ENCODE peak calls at places on chromosomes 13 and 19, in six cellular contexts. Y is transverse colon, N is heart left ventricle, P is right lobe of liver, M is lower leg skin, C is upper lobe of left lung. W is an unnamed sample.

GRCh38 chr19:2477732-2478191 is 1.8 kb downstream of the GADD45B start:
- DNase-seq in Y (peak; percentile 54), N (peak; percentile 56), P (no peak), M (no peak), C (peak; percentile 82), W (no peak)

GRCh38 chr19:4991996-4992698 is 23.2 kb downstream of the KDM4B start:
- DNase-seq in Y (no peak), N (no peak), P (no peak), M (no peak), C (no peak), W (no peak)

GRCh38 chr19:10998045-10998533 is 37.3 kb downstream of the SMARCA4 start:
- DNase-seq in Y (peak; percentile 48), N (no peak), P (peak; percentile 91), M (no peak), C (no peak), W (no peak)

GRCh38 chr19:42207767-42208259 is 9.7 kb downstream of the DEDD2 start:
- DNase-seq in Y (no peak), N (no peak), P (no peak), M (no peak), C (no peak), W (peak; percentile 46)

GRCh38 chr13:51818771-51819511 is 15.0 kb upstream of the DHRS12 start:
- DNase-seq in Y (no peak), N (no peak), P (no peak), M (no peak), C (no peak), W (no peak)

GRCh38 chr13:33089311-33089710 is 73.1 kb downstream of the KL start:
- DNase-seq in Y (no peak), N (no peak), P (no peak), M (no peak), C (no peak), W (no peak)

GRCh38 chr13:30739646-30740642 is 4.6 kb downstream of the ALOX5AP start:
- DNase-seq in Y (no peak), N (no peak), P (no peak), M (no peak), C (no peak), W (no peak)

GRCh38 chr13:25886438-25887214 is 165.2 kb downstream of the SHISA2 start:
- DNase-seq in Y (no peak), N (no peak), P (no peak), M (no peak), C (no peak), W (no peak)

GRCh38 chr13:32415019-32415418 is 12.9 kb downstream of the N4BP2L1 start:
- DNase-seq in Y (peak; percentile 25), N (no peak), P (peak; percentile 67), M (no peak), C (no peak), W (no peak)

GRCh38 chr13:106475852-106476251 is 59.6 kb downstream of the EFNB2 start:
- DNase-seq in Y (no peak), N (no peak), P (no peak), M (no peak), C (no peak), W (no peak)

GRCh38 chr19:46600393-46601317 is 475 bp upstream of the CALM3 start:
- DNase-seq in Y (peak; percentile 98), N (peak; percentile 98), P (peak; percentile 98), M (peak; percentile 97), C (peak; percentile 99), W (peak; percentile 98)

GRCh38 chr19:3006075-3006767 is 22.9 kb downstream of the TLE2 start:
- DNase-seq in Y (peak; percentile 35), N (no peak), P (no peak), M (no peak), C (no peak), W (no peak)

GRCh38 chr13:77832339-77833100 is 86.1 kb downstream of the EDNRB start:
- DNase-seq in Y (no peak), N (no peak), P (no peak), M (no peak), C (no peak), W (no peak)

GRCh38 chr19:6999938-7000732 is 21.1 kb downstream of the MBD3L2B start:
- DNase-seq in Y (no peak), N (no peak), P (no peak), M (no peak), C (no peak), W (no peak)
- TF ChIP-seq CTCF in Y (no peak), N (no peak), P (no peak), M (no peak), C (no peak), W (no peak)

GRCh38 chr19:17607936-17608335 is 52.5 kb downstream of the COLGALT1 start:
- DNase-seq in Y (no peak), N (no peak), P (no peak), M (no peak), C (no peak), W (no peak)

GRCh38 chr19:17605117-17605516 is 49.7 kb downstream of the COLGALT1 start:
- DNase-seq in Y (no peak), N (no peak), P (no peak), M (no peak), C (peak; percentile 39), W (no peak)

GRCh38 chr19:17604372-17605025 is 49.0 kb downstream of the COLGALT1 start:
- DNase-seq in Y (no peak), N (no peak), P (no peak), M (no peak), C (no peak), W (no peak)

GRCh38 chr19:17606786-17607185 is 51.3 kb downstream of the COLGALT1 start:
- DNase-seq in Y (no peak), N (no peak), P (no peak), M (no peak), C (no peak), W (no peak)

GRCh38 chr19:17605761-17606745 is 50.6 kb downstream of the COLGALT1 start:
- DNase-seq in Y (peak; percentile 72), N (peak; percentile 75), P (peak; percentile 72), M (peak; percentile 56), C (peak; percentile 94), W (peak; percentile 52)
- H3K4me3 ChIP-seq in Y (peak overlapping the region; percentile 41), N (peak overlapping the region; percentile 45), P (peak overlapping the region; percentile 43), M (peak overlapping the region; percentile 4), C (peak overlapping the region; percentile 53), W (peak overlapping the region; percentile 48)

DNA sequence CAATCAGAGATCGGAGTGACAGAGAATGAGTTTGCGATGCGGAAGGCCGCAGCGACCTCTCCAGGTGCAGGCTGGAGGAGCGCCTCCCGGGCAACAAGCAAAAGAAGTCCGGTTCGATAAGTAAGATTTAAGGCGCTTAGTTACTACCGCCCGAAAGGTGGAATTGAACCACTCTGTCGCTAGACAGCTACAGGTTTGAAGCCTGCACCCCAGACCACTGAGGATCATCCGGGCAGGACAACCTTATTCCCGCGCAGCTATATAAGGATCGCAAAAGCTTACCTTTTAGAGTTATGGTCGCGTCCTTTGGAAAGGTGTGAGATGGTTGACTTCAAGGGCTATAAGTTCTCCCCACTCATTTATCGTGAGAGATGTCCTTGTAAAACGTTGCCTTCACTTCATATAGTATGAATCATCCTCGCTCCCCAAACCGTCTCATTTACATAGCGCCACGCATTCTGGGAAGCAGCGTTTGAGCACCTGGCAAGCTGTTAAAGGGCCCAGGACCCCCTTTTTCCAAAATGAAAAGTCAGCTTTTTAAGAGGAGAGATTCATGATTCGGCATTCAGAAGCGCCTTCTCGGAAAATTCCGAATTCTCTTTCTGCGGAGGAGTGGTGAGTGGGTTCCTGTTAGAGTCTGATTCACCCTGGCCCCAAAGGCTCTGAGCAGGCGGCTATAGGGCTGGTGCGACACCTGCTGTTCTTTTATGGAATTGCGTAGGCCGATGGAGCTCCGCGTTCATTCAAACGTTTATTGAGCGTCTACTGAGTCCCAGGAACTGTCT is 10.8 kb downstream of the FOSB start:
- DNase-seq in Y (peak; percentile 89), N (peak; percentile 81), P (peak; percentile 88), M (peak; percentile 82), C (peak; percentile 90), W (peak; percentile 86)
- TF ChIP-seq POLR2A in Y (peak; percentile 42), N (no peak), P (peak; percentile 59), M (no peak), C (peak; percentile 0), W (no peak)

DNA sequence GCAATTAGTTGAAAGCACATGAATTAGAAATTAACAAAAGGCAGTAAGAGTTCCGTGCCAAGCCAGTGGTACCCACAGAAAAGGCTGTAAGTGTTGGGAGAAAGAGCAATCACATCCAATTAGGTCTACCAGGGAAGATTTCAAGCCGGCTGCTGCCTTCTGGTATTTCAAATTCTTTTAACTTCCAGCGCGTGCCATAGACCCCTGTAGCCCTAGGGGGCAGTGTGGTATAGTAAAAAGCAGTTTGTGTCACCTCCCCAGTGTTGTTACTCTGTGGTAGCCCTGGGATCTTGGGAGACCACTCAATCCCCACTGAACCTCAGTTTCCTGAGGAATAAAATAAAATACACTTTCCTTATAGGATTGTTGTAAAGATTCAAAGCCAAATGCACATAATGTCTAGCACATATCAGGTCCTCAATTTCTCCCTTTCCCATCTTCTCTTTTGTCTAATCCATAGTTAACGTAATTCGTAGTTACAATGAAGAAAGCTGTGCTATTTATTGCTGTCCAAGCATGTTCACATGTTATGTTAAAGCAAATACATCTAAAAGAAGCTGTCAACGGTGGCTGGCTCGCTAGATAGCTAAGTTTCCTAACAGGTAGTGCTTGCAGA is 230.2 kb downstream of the TDRD3 start:
- DNase-seq in Y (no peak), N (no peak), P (no peak), M (no peak), C (no peak), W (no peak)
- TF ChIP-seq CTCF in Y (peak; percentile 20), N (peak; percentile 55), P (no peak), M (no peak), C (peak; percentile 28), W (no peak)

GRCh38 chr13:113059891-113060290 is 45.7 kb upstream of the F7 start:
- DNase-seq in Y (no peak), N (peak; percentile 17), P (no peak), M (no peak), C (no peak), W (no peak)
- H3K4me3 ChIP-seq in Y (no peak overlapping the region), N (no peak overlapping the region), P (no peak overlapping the region), M (no peak overlapping the region), C (no peak overlapping the region), W (no peak overlapping the region)

W was measured in breast epithelium.